ENCODE peak calls at places on chromosomes 4 and X, in four cellular contexts. U is fibroblast of the aortic adventitia, O is GM23248, K is aorta. B is an unnamed sample.

GRCh38 chr4:24477919-24478318 is 106.4 kb downstream of the DHX15 start:
- DNase-seq in U (peak; percentile 80), O (peak; percentile 75), K (no peak), B (no peak)

GRCh38 chr4:145602129-145602760 is 16.9 kb upstream of the MMAA start:
- DNase-seq in U (no peak), O (no peak), K (no peak), B (no peak)

GRCh38 chr4:187006189-187006618 is 282.5 kb upstream of the FAT1 start:
- DNase-seq in U (no peak), O (peak; percentile 15), K (no peak), B (no peak)

GRCh38 chr4:26964512-26964911 is 103.9 kb downstream of the STIM2 start:
- DNase-seq in U (peak; percentile 22), O (peak; percentile 19), K (no peak), B (no peak)

GRCh38 chr4:15652191-15652590 is 3.0 kb downstream of the FBXL5 start:
- DNase-seq in U (peak; percentile 38), O (peak; percentile 16), K (no peak), B (no peak)

GRCh38 chr4:134691915-134692314 is 490.3 kb upstream of the PABPC4L start:
- DNase-seq in U (no peak), O (no peak), K (no peak), B (no peak)

GRCh38 chrX:19194285-19195242 is 72.3 kb upstream of the ADGRG2 start:
- DNase-seq in U (no peak), O (no peak), K (no peak), B (no peak)

GRCh38 chr4:95188701-95189401 is 359.9 kb downstream of the UNC5C start:
- DNase-seq in U (no peak), O (no peak), K (no peak), B (no peak)

GRCh38 chr4:186201535-186202230 is 10.3 kb downstream of the CYP4V2 start:
- DNase-seq in U (peak; percentile 31), O (peak; percentile 54), K (peak; percentile 63), B (peak; percentile 73)

GRCh38 chr4:55396305-55397023 is 707 bp downstream of the TMEM165 start:
- DNase-seq in U (peak; percentile 74), O (peak; percentile 73), K (peak; percentile 61), B (no peak)

GRCh38 chrX:105781794-105782193 is 40.5 kb upstream of the NRK start:
- DNase-seq in U (no peak), O (no peak), K (no peak), B (no peak)

GRCh38 chr4:1321486-1321885 is 25.5 kb upstream of the UVSSA start:
- DNase-seq in U (no peak), O (no peak), K (no peak), B (no peak)

GRCh38 chrX:19625612-19626011 is 110.3 kb upstream of the MAP3K15 start:
- DNase-seq in U (no peak), O (peak; percentile 50), K (no peak), B (no peak)

GRCh38 chr4:38858097-38858420 is 1.4 kb upstream of the TLR6 start:
- DNase-seq in U (no peak), O (no peak), K (no peak), B (no peak)

GRCh38 chr4:132642196-132642817 is 506.8 kb upstream of the PCDH10 start:
- DNase-seq in U (peak; percentile 46), O (peak; percentile 27), K (no peak), B (peak; percentile 59)

GRCh38 chrX:15926622-15927021 is 72.0 kb upstream of the AP1S2 start:
- DNase-seq in U (no peak), O (no peak), K (no peak), B (no peak)

GRCh38 chr4:24363751-24364150 is 220.6 kb downstream of the DHX15 start:
- DNase-seq in U (no peak), O (no peak), K (no peak), B (no peak)

GRCh38 chr4:185562531-185562930 is 27.2 kb upstream of the PDLIM3 start:
- DNase-seq in U (no peak), O (no peak), K (no peak), B (no peak)

GRCh38 chr4:24488399-24489164 is 95.8 kb downstream of the DHX15 start:
- DNase-seq in U (peak; percentile 74), O (peak; percentile 69), K (peak; percentile 78), B (peak; percentile 41)

DNA sequence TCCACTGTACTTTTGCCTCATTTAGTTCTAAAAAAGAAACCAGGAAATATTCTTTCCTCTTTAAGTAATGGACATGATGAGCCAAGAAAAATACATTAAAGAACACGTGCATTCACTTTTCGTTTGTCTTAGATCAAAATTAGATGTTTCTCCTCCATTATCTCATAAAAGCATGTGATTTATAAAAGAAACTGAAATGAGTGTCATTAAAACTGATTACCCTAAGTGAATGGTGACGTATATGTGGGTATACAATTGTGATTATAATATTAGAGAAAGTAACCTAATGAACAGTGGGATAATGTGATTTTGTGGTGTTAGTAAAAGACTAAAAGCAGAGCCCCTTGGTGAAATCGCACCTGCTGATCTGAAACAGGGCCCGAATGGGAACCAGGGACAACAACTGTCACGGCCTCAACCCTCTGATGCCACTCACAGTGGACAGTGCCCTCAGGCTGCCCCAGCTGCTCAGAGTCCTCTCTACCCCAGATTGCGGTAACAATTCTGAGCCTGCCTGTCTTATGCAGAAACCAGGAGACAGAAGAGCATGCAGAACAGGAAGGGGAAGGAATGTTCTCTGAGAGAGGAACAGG is 25.7 kb upstream of the HS6ST2 start:
- DNase-seq in U (no peak), O (no peak), K (no peak), B (no peak)
- H3K4me3 ChIP-seq in U (no peak overlapping the region), O (no peak overlapping the region), K (no peak overlapping the region), B (no peak overlapping the region)

GRCh38 chr4:138399041-138399440 is 156.9 kb upstream of the SLC7A11 start:
- DNase-seq in U (no peak), O (no peak), K (no peak), B (no peak)

GRCh38 chr4:138400528-138400927 is 158.4 kb upstream of the SLC7A11 start:
- DNase-seq in U (no peak), O (no peak), K (no peak), B (no peak)

GRCh38 chr4:138404801-138405200 is 162.7 kb upstream of the SLC7A11 start:
- DNase-seq in U (no peak), O (no peak), K (no peak), B (no peak)

GRCh38 chr4:138398297-138398696 is 156.1 kb upstream of the SLC7A11 start:
- DNase-seq in U (peak; percentile 8), O (no peak), K (no peak), B (no peak)

GRCh38 chr4:138401330-138401729 is 159.2 kb upstream of the SLC7A11 start:
- DNase-seq in U (peak; percentile 10), O (no peak), K (peak; percentile 53), B (no peak)
- H3K4me3 ChIP-seq in U (no peak overlapping the region), O (no peak overlapping the region), K (no peak overlapping the region), B (no peak overlapping the region)

DNA sequence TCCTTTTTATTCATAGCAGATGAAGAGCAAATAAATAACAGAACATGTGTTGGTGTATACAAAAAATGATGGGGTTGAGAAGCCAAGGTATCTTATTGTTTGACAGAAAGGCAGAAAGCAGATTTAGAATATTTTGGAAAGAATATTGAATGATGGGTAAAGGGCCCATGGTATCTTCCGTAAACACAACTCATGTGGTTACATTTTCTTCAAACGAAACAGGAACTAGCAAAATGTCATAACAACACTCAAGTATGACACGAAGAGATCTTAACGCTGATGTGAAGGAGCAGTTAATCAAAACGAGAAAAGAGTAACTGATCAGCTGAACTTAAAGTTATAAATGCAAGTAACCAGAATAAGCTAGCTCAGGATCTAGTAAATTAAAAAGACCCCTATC is 195.7 kb upstream of the GK2 start:
- DNase-seq in U (no peak), O (no peak), K (no peak), B (no peak)
- H3K4me3 ChIP-seq in U (no peak overlapping the region), O (no peak overlapping the region), K (no peak overlapping the region), B (no peak overlapping the region)

DNA sequence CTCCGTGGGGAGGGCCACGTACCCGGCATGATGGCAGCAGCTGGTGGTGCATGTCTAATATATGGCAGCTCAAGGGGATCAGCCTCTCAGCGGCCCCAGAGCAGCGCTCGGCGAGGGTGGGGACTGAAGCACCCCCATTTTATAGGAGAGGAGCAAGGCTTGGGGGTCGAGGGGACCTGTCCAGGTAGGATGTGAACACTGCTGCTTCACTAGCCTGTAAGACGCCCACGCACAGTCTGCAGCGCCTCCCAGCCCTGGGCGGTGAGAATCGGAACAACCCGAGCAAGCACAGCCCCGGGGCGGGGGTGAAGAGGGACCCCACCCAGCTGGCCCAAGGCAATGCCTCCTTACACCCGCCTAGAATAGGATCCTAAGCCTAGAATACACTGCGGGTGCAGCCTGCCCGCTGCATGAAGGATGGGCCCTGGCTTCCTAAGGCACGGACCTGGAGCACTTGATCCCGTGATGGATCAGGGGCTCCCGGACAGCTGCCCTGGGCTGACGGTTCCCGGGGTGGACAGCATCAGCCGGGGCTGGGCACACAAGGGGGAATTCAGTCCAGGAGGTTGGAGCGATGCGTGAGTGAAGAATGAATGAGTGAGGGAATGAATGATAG is 17.6 kb downstream of the ADRA2C start:
- DNase-seq in U (no peak), O (peak; percentile 48), K (no peak), B (no peak)
- H3K4me3 ChIP-seq in U (no peak overlapping the region), O (no peak overlapping the region), K (no peak overlapping the region), B (no peak overlapping the region)